ENCODE peak calls at places on chromosome 13, in four cellular contexts. A, J, I and B are unnamed samples.

GRCh38 chr13:36430247-36431203 is 1.8 kb upstream of the CCNA1 start:
- DNase-seq in A (peak), J (no peak), I (no peak), B (no peak)

GRCh38 chr13:46896346-46897138 is at the start of gene HTR2A:
- DNase-seq in A (no peak), J (no peak), I (no peak), B (no peak)

GRCh38 chr13:68927387-68928026 is 1180.1 kb upstream of the ATXN8OS start:
- DNase-seq in A (peak), J (no peak), I (peak), B (peak)

GRCh38 chr13:39918837-39919236 is 263.4 kb downstream of the COG6 start:
- DNase-seq in A (no peak), J (no peak), I (no peak), B (no peak)

GRCh38 chr13:43261018-43261417 is 237.6 kb downstream of the DNAJC15 start:
- DNase-seq in A (no peak), J (no peak), I (no peak), B (no peak)

GRCh38 chr13:110361365-110361911 is 54.4 kb downstream of the COL4A2 start:
- DNase-seq in A (no peak), J (no peak), I (no peak), B (no peak)

GRCh38 chr13:80716610-80717081 is 375.7 kb upstream of the SPRY2 start:
- DNase-seq in A (no peak), J (no peak), I (no peak), B (no peak)

GRCh38 chr13:48570225-48570828 is 37.4 kb upstream of the RCBTB2 start:
- DNase-seq in A (no peak), J (peak), I (no peak), B (no peak)

GRCh38 chr13:27619093-27619705 is 1.1 kb downstream of the LNX2 start:
- DNase-seq in A (no peak), J (no peak), I (peak), B (no peak)

GRCh38 chr13:112711528-112712265 is 21.9 kb downstream of the ATP11A start:
- DNase-seq in A (no peak), J (peak), I (peak), B (peak)

GRCh38 chr13:95457294-95457693 is 95.2 kb upstream of the CLDN10 start:
- DNase-seq in A (no peak), J (no peak), I (no peak), B (no peak)

GRCh38 chr13:53165201-53165600 is 136.6 kb downstream of the OLFM4 start:
- DNase-seq in A (no peak), J (no peak), I (no peak), B (no peak)

GRCh38 chr13:112634102-112634501 is 46.1 kb upstream of the TUBGCP3 start:
- DNase-seq in A (no peak), J (no peak), I (no peak), B (no peak)

GRCh38 chr13:97026759-97027555 is 32.7 kb upstream of the OXGR1 start:
- DNase-seq in A (no peak), J (no peak), I (no peak), B (no peak)

GRCh38 chr13:43374621-43375020 is 351.2 kb downstream of the DNAJC15 start:
- DNase-seq in A (no peak), J (no peak), I (no peak), B (no peak)

GRCh38 chr13:78978381-78978998 is 319.5 kb upstream of the OBI1 start:
- DNase-seq in A (peak), J (peak), I (peak), B (peak)

GRCh38 chr13:110495881-110496280 is 65.6 kb downstream of the RAB20 start:
- DNase-seq in A (no peak), J (no peak), I (no peak), B (no peak)

GRCh38 chr13:99916366-99917103 is 55.0 kb downstream of the ZIC5 start:
- DNase-seq in A (peak), J (peak), I (peak), B (peak)

GRCh38 chr13:31413531-31413930 is 213.8 kb downstream of the B3GLCT start:
- DNase-seq in A (no peak), J (no peak), I (no peak), B (no peak)

GRCh38 chr13:110560606-110561334 is 752 bp downstream of the RAB20 start:
- DNase-seq in A (peak), J (peak), I (peak), B (no peak)

GRCh38 chr13:53719281-53719680 is 690.7 kb downstream of the OLFM4 start:
- DNase-seq in A (no peak), J (no peak), I (no peak), B (no peak)

GRCh38 chr13:94749162-94749561 is 36.8 kb upstream of the SOX21 start:
- DNase-seq in A (no peak), J (no peak), I (no peak), B (no peak)

GRCh38 chr13:28867564-28867963 is 47.4 kb downstream of the MTUS2 start:
- DNase-seq in A (no peak), J (no peak), I (no peak), B (no peak)

GRCh38 chr13:66138172-66138811 is 1091.8 kb downstream of the PCDH9 start:
- DNase-seq in A (no peak), J (no peak), I (no peak), B (no peak)
- TF ChIP-seq ELF1 in A (no peak), J (no peak), I (no peak), B (no peak)

DNA sequence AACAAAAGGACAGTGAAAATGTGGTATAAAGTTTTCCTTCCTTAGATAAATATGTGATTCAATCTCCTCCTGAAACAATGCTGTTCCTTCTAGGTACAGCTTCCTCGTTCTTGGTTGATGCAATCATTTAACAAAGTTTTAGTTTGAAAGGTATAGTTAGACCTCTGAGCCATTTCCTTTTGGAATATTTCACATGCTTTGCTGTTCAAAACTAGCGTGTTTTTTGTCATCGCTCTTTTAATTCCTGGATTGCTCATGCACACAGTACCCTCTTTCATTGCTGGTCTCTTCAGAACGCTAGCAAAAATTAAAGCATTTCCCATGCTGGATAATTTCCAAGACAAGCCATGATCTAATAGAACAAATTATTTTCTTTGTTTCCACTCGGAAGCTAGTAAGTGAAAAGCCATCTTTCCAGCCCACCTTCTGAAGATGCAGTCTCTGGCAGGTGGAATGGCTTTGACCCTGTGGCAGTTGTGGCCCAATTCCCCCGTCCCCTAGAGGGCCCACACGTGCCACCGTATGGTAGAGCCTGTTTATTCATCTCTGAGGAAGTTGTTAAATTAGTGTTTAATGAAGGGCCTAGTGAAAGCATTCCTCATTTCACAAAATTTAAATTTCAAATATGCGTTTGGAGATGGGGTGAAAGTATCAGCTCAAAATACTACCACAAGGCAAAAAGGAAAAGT is 1040.6 kb upstream of the SLC10A2 start:
- DNase-seq in A (no peak), J (no peak), I (no peak), B (no peak)
- TF ChIP-seq REST in A (no peak), J (no peak), I (no peak), B (no peak)

GRCh38 chr13:24097667-24098066 is 62.9 kb upstream of the SPATA13 start:
- DNase-seq in A (no peak), J (no peak), I (no peak), B (no peak)

GRCh38 chr13:24092108-24092507 is 68.4 kb upstream of the SPATA13 start:
- DNase-seq in A (no peak), J (no peak), I (no peak), B (no peak)

GRCh38 chr13:24096659-24097058 is 63.9 kb upstream of the SPATA13 start:
- DNase-seq in A (no peak), J (no peak), I (no peak), B (no peak)

GRCh38 chr13:24100152-24100551 is 60.4 kb upstream of the SPATA13 start:
- DNase-seq in A (no peak), J (no peak), I (no peak), B (no peak)

GRCh38 chr13:24097064-24097463 is 63.5 kb upstream of the SPATA13 start:
- DNase-seq in A (no peak), J (no peak), I (peak), B (no peak)
- TF ChIP-seq JUND in A (no peak), J (no peak), I (no peak), B (no peak)

GRCh38 chr13:50340566-50341287 is 325.5 kb downstream of the KCNRG start:
- DNase-seq in A (no peak), J (no peak), I (no peak), B (no peak)
- TF ChIP-seq ELF1 in A (no peak), J (no peak), I (no peak), B (no peak)

GRCh38 chr13:45501175-45501526 is 36.4 kb downstream of the COG3 start:
- DNase-seq in A (no peak), J (no peak), I (no peak), B (no peak)
- TF ChIP-seq REST in A (no peak), J (no peak), I (no peak), B (no peak)

GRCh38 chr13:113802090-113802531 is 43.1 kb downstream of the TMEM255B start:
- DNase-seq in A (peak), J (peak), I (peak), B (no peak)
- TF ChIP-seq JUND in A (no peak), J (no peak), I (no peak), B (no peak)